ENCODE peak calls at places on chromosome 2, in ten cellular contexts. One of them, this sample, is unnamed. For H3K4me1, the result is how much of the 10 kb centered on the place peaks cover.

GRCh38 chr2:152594792-152595191 is 122.5 kb downstream of the PRPF40A start:
- DNase-seq in heart right ventricle: no peak
- DNase-seq in spleen: no peak
- DNase-seq in stomach: no peak
- DNase-seq in A673: no peak
- DNase-seq in suprapubic skin: peak
- DNase-seq in cardiac muscle cell: no peak
- DNase-seq in CD8-positive, alpha-beta T cell: no peak
- DNase-seq in mammary epithelial cell: no peak
- DNase-seq in PC-3: no peak
- DNase-seq in this sample: no peak

GRCh38 chr2:202306034-202306433 is 40.5 kb downstream of the NOP58 start:
- DNase-seq in heart right ventricle: no peak
- DNase-seq in cardiac muscle cell: no peak
- DNase-seq in suprapubic skin: no peak
- DNase-seq in PC-3: no peak
- DNase-seq in A673: no peak
- DNase-seq in mammary epithelial cell: no peak
- DNase-seq in spleen: no peak
- DNase-seq in stomach: no peak
- DNase-seq in CD8-positive, alpha-beta T cell: no peak
- DNase-seq in this sample: no peak

GRCh38 chr2:152440049-152440448 is 105.1 kb downstream of the FMNL2 start:
- DNase-seq in spleen: no peak
- DNase-seq in CD8-positive, alpha-beta T cell: no peak
- DNase-seq in stomach: no peak
- DNase-seq in heart right ventricle: no peak
- DNase-seq in cardiac muscle cell: no peak
- DNase-seq in A673: no peak
- DNase-seq in PC-3: no peak
- DNase-seq in mammary epithelial cell: no peak
- DNase-seq in suprapubic skin: no peak
- DNase-seq in this sample: no peak

GRCh38 chr2:86254576-86255538 is 55.6 kb downstream of the MRPL35 start:
- DNase-seq in suprapubic skin: no peak
- DNase-seq in mammary epithelial cell: peak
- DNase-seq in stomach: peak
- DNase-seq in A673: no peak
- DNase-seq in CD8-positive, alpha-beta T cell: no peak
- DNase-seq in cardiac muscle cell: no peak
- DNase-seq in spleen: no peak
- DNase-seq in heart right ventricle: peak
- DNase-seq in PC-3: no peak
- DNase-seq in this sample: peak

GRCh38 chr2:14901740-14902139 is 269.2 kb downstream of the LRATD1 start:
- DNase-seq in A673: peak
- DNase-seq in spleen: no peak
- DNase-seq in mammary epithelial cell: no peak
- DNase-seq in PC-3: no peak
- DNase-seq in cardiac muscle cell: no peak
- DNase-seq in CD8-positive, alpha-beta T cell: no peak
- DNase-seq in stomach: no peak
- DNase-seq in suprapubic skin: no peak
- DNase-seq in heart right ventricle: no peak
- DNase-seq in this sample: no peak

GRCh38 chr2:122031544-122032263 is 276.3 kb downstream of the TSN start:
- DNase-seq in A673: peak
- DNase-seq in CD8-positive, alpha-beta T cell: no peak
- DNase-seq in cardiac muscle cell: no peak
- DNase-seq in stomach: no peak
- DNase-seq in heart right ventricle: peak
- DNase-seq in PC-3: no peak
- DNase-seq in spleen: no peak
- DNase-seq in mammary epithelial cell: no peak
- DNase-seq in suprapubic skin: no peak
- DNase-seq in this sample: no peak

GRCh38 chr2:73176205-73176880 is 26.0 kb upstream of the NOTO start:
- DNase-seq in cardiac muscle cell: no peak
- DNase-seq in CD8-positive, alpha-beta T cell: peak
- DNase-seq in A673: peak
- DNase-seq in PC-3: no peak
- DNase-seq in spleen: no peak
- DNase-seq in mammary epithelial cell: no peak
- DNase-seq in suprapubic skin: no peak
- DNase-seq in heart right ventricle: peak
- DNase-seq in stomach: peak
- DNase-seq in this sample: peak

GRCh38 chr2:151777487-151777886 is 43.2 kb upstream of the NEB start:
- DNase-seq in PC-3: no peak
- DNase-seq in cardiac muscle cell: no peak
- DNase-seq in mammary epithelial cell: no peak
- DNase-seq in heart right ventricle: no peak
- DNase-seq in spleen: no peak
- DNase-seq in CD8-positive, alpha-beta T cell: no peak
- DNase-seq in A673: no peak
- DNase-seq in suprapubic skin: no peak
- DNase-seq in stomach: no peak
- DNase-seq in this sample: no peak

GRCh38 chr2:181036445-181036844 is 56.0 kb downstream of the UBE2E3 start:
- DNase-seq in PC-3: no peak
- DNase-seq in suprapubic skin: no peak
- DNase-seq in spleen: no peak
- DNase-seq in CD8-positive, alpha-beta T cell: no peak
- DNase-seq in A673: no peak
- DNase-seq in cardiac muscle cell: no peak
- DNase-seq in stomach: no peak
- DNase-seq in mammary epithelial cell: no peak
- DNase-seq in heart right ventricle: no peak
- DNase-seq in this sample: no peak

GRCh38 chr2:233079953-233080835 is 20.1 kb downstream of the INPP5D start:
- DNase-seq in A673: no peak
- DNase-seq in cardiac muscle cell: no peak
- DNase-seq in CD8-positive, alpha-beta T cell: peak
- DNase-seq in heart right ventricle: no peak
- DNase-seq in spleen: peak
- DNase-seq in stomach: no peak
- DNase-seq in suprapubic skin: peak
- DNase-seq in PC-3: no peak
- DNase-seq in mammary epithelial cell: no peak
- DNase-seq in this sample: no peak

GRCh38 chr2:3470166-3470651 is 49.1 kb downstream of the ADI1 start:
- DNase-seq in PC-3: no peak
- DNase-seq in stomach: peak
- DNase-seq in A673: no peak
- DNase-seq in mammary epithelial cell: peak
- DNase-seq in cardiac muscle cell: no peak
- DNase-seq in heart right ventricle: peak
- DNase-seq in spleen: peak
- DNase-seq in suprapubic skin: peak
- DNase-seq in CD8-positive, alpha-beta T cell: no peak
- DNase-seq in this sample: no peak

GRCh38 chr2:198700330-198700729 is 757.4 kb downstream of the SATB2 start:
- DNase-seq in heart right ventricle: no peak
- DNase-seq in CD8-positive, alpha-beta T cell: no peak
- DNase-seq in PC-3: no peak
- DNase-seq in mammary epithelial cell: no peak
- DNase-seq in cardiac muscle cell: no peak
- DNase-seq in suprapubic skin: no peak
- DNase-seq in spleen: no peak
- DNase-seq in A673: no peak
- DNase-seq in stomach: no peak
- DNase-seq in this sample: no peak

GRCh38 chr2:33242845-33243244 is 233.6 kb upstream of the RASGRP3 start:
- DNase-seq in A673: no peak
- DNase-seq in spleen: no peak
- DNase-seq in CD8-positive, alpha-beta T cell: no peak
- DNase-seq in suprapubic skin: no peak
- DNase-seq in cardiac muscle cell: no peak
- DNase-seq in heart right ventricle: no peak
- DNase-seq in mammary epithelial cell: peak
- DNase-seq in stomach: no peak
- DNase-seq in PC-3: peak
- DNase-seq in this sample: no peak

DNA sequence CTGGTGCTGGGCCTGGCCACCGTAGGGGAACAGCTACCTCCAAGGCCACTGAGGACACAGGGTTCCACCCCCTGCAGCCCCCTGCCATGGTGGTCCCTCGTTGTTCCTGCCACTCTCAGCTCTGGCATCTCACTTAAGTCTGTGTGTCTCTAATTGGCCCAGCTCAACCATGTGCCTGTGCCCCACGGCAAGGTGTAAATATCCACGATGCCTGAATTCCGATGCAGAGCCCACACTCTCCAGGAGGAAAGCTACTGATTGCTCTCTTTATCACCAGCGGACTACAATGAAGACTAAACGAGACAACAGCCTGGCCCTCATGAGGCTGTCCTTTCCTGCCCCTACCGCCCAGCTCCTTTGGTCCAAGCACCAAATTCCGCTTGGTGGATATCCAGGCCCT is 17.0 kb upstream of the CHRNA1 start:
- DNase-seq in PC-3: no peak
- DNase-seq in spleen: no peak
- DNase-seq in suprapubic skin: no peak
- DNase-seq in cardiac muscle cell: no peak
- DNase-seq in A673: no peak
- DNase-seq in CD8-positive, alpha-beta T cell: no peak
- DNase-seq in heart right ventricle: no peak
- DNase-seq in mammary epithelial cell: no peak
- DNase-seq in stomach: no peak
- DNase-seq in this sample: no peak
- H3K4me1 ChIP-seq in PC-3: under half
- H3K4me1 ChIP-seq in spleen: under half
- H3K4me1 ChIP-seq in suprapubic skin: under half
- H3K4me1 ChIP-seq in cardiac muscle cell: under half
- H3K4me1 ChIP-seq in A673: under half
- H3K4me1 ChIP-seq in CD8-positive, alpha-beta T cell: under half
- H3K4me1 ChIP-seq in heart right ventricle: under half
- H3K4me1 ChIP-seq in mammary epithelial cell: under half
- H3K4me1 ChIP-seq in stomach: under half
- H3K4me1 ChIP-seq in this sample: under half

GRCh38 chr2:41998201-41998781 is 49.5 kb upstream of the PKDCC start:
- DNase-seq in CD8-positive, alpha-beta T cell: no peak
- DNase-seq in A673: no peak
- DNase-seq in suprapubic skin: no peak
- DNase-seq in PC-3: no peak
- DNase-seq in stomach: no peak
- DNase-seq in spleen: no peak
- DNase-seq in cardiac muscle cell: no peak
- DNase-seq in heart right ventricle: no peak
- DNase-seq in mammary epithelial cell: no peak
- DNase-seq in this sample: no peak
- H3K4me3 ChIP-seq in CD8-positive, alpha-beta T cell: no peak
- H3K4me3 ChIP-seq in A673: no peak
- H3K4me3 ChIP-seq in suprapubic skin: no peak
- H3K4me3 ChIP-seq in PC-3: no peak
- H3K4me3 ChIP-seq in stomach: no peak
- H3K4me3 ChIP-seq in spleen: no peak
- H3K4me3 ChIP-seq in cardiac muscle cell: no peak
- H3K4me3 ChIP-seq in heart right ventricle: no peak
- H3K4me3 ChIP-seq in mammary epithelial cell: no peak
- H3K4me3 ChIP-seq in this sample: no peak

GRCh38 chr2:227856697-227857096 is 14.7 kb upstream of the DAW1 start:
- DNase-seq in cardiac muscle cell: no peak
- DNase-seq in suprapubic skin: no peak
- DNase-seq in A673: no peak
- DNase-seq in heart right ventricle: no peak
- DNase-seq in spleen: no peak
- DNase-seq in CD8-positive, alpha-beta T cell: no peak
- DNase-seq in mammary epithelial cell: no peak
- DNase-seq in stomach: no peak
- DNase-seq in PC-3: no peak
- DNase-seq in this sample: no peak

GRCh38 chr2:227849906-227850305 is 21.5 kb upstream of the DAW1 start:
- DNase-seq in stomach: no peak
- DNase-seq in spleen: no peak
- DNase-seq in mammary epithelial cell: peak
- DNase-seq in heart right ventricle: no peak
- DNase-seq in A673: no peak
- DNase-seq in cardiac muscle cell: no peak
- DNase-seq in PC-3: peak
- DNase-seq in CD8-positive, alpha-beta T cell: no peak
- DNase-seq in suprapubic skin: no peak
- DNase-seq in this sample: no peak

GRCh38 chr2:227853204-227853629 is 18.2 kb upstream of the DAW1 start:
- DNase-seq in stomach: no peak
- DNase-seq in mammary epithelial cell: peak
- DNase-seq in PC-3: peak
- DNase-seq in CD8-positive, alpha-beta T cell: no peak
- DNase-seq in spleen: no peak
- DNase-seq in suprapubic skin: no peak
- DNase-seq in A673: no peak
- DNase-seq in cardiac muscle cell: no peak
- DNase-seq in heart right ventricle: no peak
- DNase-seq in this sample: no peak

GRCh38 chr2:227855440-227855839 is 16.0 kb upstream of the DAW1 start:
- DNase-seq in suprapubic skin: no peak
- DNase-seq in A673: no peak
- DNase-seq in mammary epithelial cell: no peak
- DNase-seq in stomach: no peak
- DNase-seq in heart right ventricle: no peak
- DNase-seq in spleen: no peak
- DNase-seq in PC-3: no peak
- DNase-seq in cardiac muscle cell: no peak
- DNase-seq in CD8-positive, alpha-beta T cell: no peak
- DNase-seq in this sample: no peak

DNA sequence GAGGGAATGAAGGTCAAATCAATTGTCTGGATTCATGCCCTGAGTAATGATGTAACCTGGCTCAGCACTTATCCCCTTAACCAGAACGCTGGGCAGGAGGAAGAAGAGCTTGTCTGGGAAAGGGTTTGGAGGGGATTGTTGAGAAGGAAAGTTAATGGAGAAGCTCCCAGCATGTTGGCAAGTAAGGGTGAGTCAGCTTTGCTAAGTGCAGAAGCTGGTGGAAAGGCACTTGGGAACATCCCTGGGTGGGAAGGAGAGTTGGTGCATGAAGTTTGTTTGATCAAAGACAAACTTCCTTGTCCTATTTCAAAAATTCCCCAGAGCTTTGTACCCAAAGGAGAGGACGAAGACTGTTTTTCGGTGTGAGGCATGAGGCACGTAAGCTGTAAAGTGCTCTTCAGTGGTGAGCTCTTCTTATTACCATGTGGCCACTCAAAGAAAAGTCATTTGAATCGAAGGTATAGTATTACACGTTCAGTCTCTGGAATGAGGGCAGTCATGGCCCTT is 17.6 kb upstream of the DAW1 start:
- DNase-seq in PC-3: no peak
- DNase-seq in A673: no peak
- DNase-seq in mammary epithelial cell: peak
- DNase-seq in CD8-positive, alpha-beta T cell: no peak
- DNase-seq in cardiac muscle cell: no peak
- DNase-seq in spleen: no peak
- DNase-seq in suprapubic skin: no peak
- DNase-seq in stomach: no peak
- DNase-seq in heart right ventricle: no peak
- DNase-seq in this sample: no peak
- H3K27ac ChIP-seq in PC-3: peak
- H3K27ac ChIP-seq in A673: no peak
- H3K27ac ChIP-seq in mammary epithelial cell: peak
- H3K27ac ChIP-seq in CD8-positive, alpha-beta T cell: no peak
- H3K27ac ChIP-seq in cardiac muscle cell: no peak
- H3K27ac ChIP-seq in spleen: no peak
- H3K27ac ChIP-seq in suprapubic skin: no peak
- H3K27ac ChIP-seq in stomach: no peak
- H3K27ac ChIP-seq in heart right ventricle: no peak
- H3K27ac ChIP-seq in this sample: no peak

GRCh38 chr2:40281021-40281940 is 170.6 kb downstream of the SLC8A1 start:
- DNase-seq in spleen: no peak
- DNase-seq in CD8-positive, alpha-beta T cell: no peak
- DNase-seq in A673: no peak
- DNase-seq in PC-3: peak
- DNase-seq in cardiac muscle cell: peak
- DNase-seq in mammary epithelial cell: peak
- DNase-seq in heart right ventricle: no peak
- DNase-seq in stomach: no peak
- DNase-seq in suprapubic skin: no peak
- DNase-seq in this sample: peak
- H3K4me1 ChIP-seq in spleen: under half
- H3K4me1 ChIP-seq in CD8-positive, alpha-beta T cell: under half
- H3K4me1 ChIP-seq in A673: under half
- H3K4me1 ChIP-seq in PC-3: under half
- H3K4me1 ChIP-seq in cardiac muscle cell: half or more
- H3K4me1 ChIP-seq in mammary epithelial cell: under half
- H3K4me1 ChIP-seq in heart right ventricle: half or more
- H3K4me1 ChIP-seq in stomach: under half
- H3K4me1 ChIP-seq in suprapubic skin: under half
- H3K4me1 ChIP-seq in this sample: under half

This sample was measured in small intestine.